ENCODE peak calls at places on chromosome 1, in eight cellular contexts. Q, H, C, N, Y, R, U and V are unnamed samples.

GRCh38 chr1:46204406-46204742 is 1.2 kb downstream of the LURAP1 start:
- DNase-seq in Q (no peak), H (no peak), C (peak), N (no peak), Y (no peak), R (no peak), U (no peak), V (no peak)

GRCh38 chr1:74513901-74514300 is 1.5 kb upstream of the LRRC53 start:
- DNase-seq in Q (no peak), H (no peak), C (no peak), N (no peak), Y (no peak), R (no peak), U (no peak), V (no peak)

GRCh38 chr1:208137144-208137682 is 107.0 kb downstream of the PLXNA2 start:
- DNase-seq in Q (no peak), H (no peak), C (peak), N (no peak), Y (no peak), R (no peak), U (no peak), V (no peak)

GRCh38 chr1:28976254-28976653 is 61.9 kb downstream of the EPB41 start:
- DNase-seq in Q (no peak), H (no peak), C (no peak), N (no peak), Y (no peak), R (no peak), U (no peak), V (no peak)

GRCh38 chr1:245939756-245940345 is 567.2 kb downstream of the SMYD3 start:
- DNase-seq in Q (no peak), H (no peak), C (no peak), N (no peak), Y (no peak), R (no peak), U (no peak), V (no peak)

GRCh38 chr1:113615425-113615824 is 143.9 kb downstream of the PHTF1 start:
- DNase-seq in Q (no peak), H (no peak), C (no peak), N (no peak), Y (no peak), R (no peak), U (no peak), V (no peak)

GRCh38 chr1:9038338-9038650 is 12.1 kb upstream of the SLC2A7 start:
- DNase-seq in Q (no peak), H (no peak), C (no peak), N (no peak), Y (no peak), R (no peak), U (no peak), V (no peak)

GRCh38 chr1:47651311-47652089 is 213.7 kb downstream of the FOXD2 start:
- DNase-seq in Q (peak), H (no peak), C (no peak), N (no peak), Y (no peak), R (no peak), U (no peak), V (no peak)

GRCh38 chr1:53048345-53048737 is 13.7 kb upstream of the PODN start:
- DNase-seq in Q (no peak), H (no peak), C (no peak), N (no peak), Y (no peak), R (no peak), U (no peak), V (no peak)

GRCh38 chr1:64195089-64195410 is 8.4 kb upstream of the UBE2U start:
- DNase-seq in Q (no peak), H (no peak), C (no peak), N (no peak), Y (no peak), R (no peak), U (no peak), V (no peak)

GRCh38 chr1:13764533-13764932 is 64.5 kb downstream of the PRDM2 start:
- DNase-seq in Q (no peak), H (no peak), C (no peak), N (peak), Y (no peak), R (no peak), U (no peak), V (no peak)

GRCh38 chr1:114353233-114353632 is 157.8 kb downstream of the TRIM33 start:
- DNase-seq in Q (no peak), H (no peak), C (peak), N (peak), Y (peak), R (no peak), U (peak), V (no peak)

GRCh38 chr1:198068280-198068679 is 88.5 kb upstream of the NEK7 start:
- DNase-seq in Q (no peak), H (peak), C (no peak), N (no peak), Y (no peak), R (no peak), U (no peak), V (no peak)

GRCh38 chr1:84300501-84300900 is 1.0 kb upstream of the SAMD13 start:
- DNase-seq in Q (no peak), H (no peak), C (no peak), N (no peak), Y (no peak), R (no peak), U (no peak), V (no peak)

GRCh38 chr1:169941982-169942830 is 48.5 kb upstream of the SCYL3 start:
- DNase-seq in Q (no peak), H (no peak), C (no peak), N (no peak), Y (no peak), R (no peak), U (no peak), V (no peak)

GRCh38 chr1:68955424-68955823 is 458.5 kb upstream of the DEPDC1 start:
- DNase-seq in Q (no peak), H (no peak), C (peak), N (no peak), Y (no peak), R (no peak), U (no peak), V (no peak)

GRCh38 chr1:36172983-36173382 is 17.0 kb downstream of the MAP7D1 start:
- DNase-seq in Q (no peak), H (no peak), C (no peak), N (peak), Y (no peak), R (no peak), U (no peak), V (no peak)

GRCh38 chr1:175072131-175072941 is 4.7 kb downstream of the TNN start:
- DNase-seq in Q (no peak), H (peak), C (no peak), N (peak), Y (peak), R (no peak), U (peak), V (no peak)

GRCh38 chr1:187415065-187415464 is 586.3 kb downstream of the PLA2G4A start:
- DNase-seq in Q (no peak), H (no peak), C (no peak), N (no peak), Y (no peak), R (no peak), U (no peak), V (no peak)

GRCh38 chr1:178483251-178483957 is 13.4 kb downstream of the CLEC20A start:
- DNase-seq in Q (no peak), H (no peak), C (no peak), N (no peak), Y (no peak), R (no peak), U (no peak), V (no peak)

GRCh38 chr1:79496129-79496528 is 489.6 kb upstream of the ADGRL4 start:
- DNase-seq in Q (no peak), H (no peak), C (no peak), N (no peak), Y (no peak), R (no peak), U (no peak), V (no peak)

GRCh38 chr1:3029991-3030662 is 8.9 kb downstream of the ACTRT2 start:
- DNase-seq in Q (no peak), H (no peak), C (no peak), N (no peak), Y (no peak), R (no peak), U (no peak), V (no peak)

GRCh38 chr1:25356441-25356840 is 18.3 kb downstream of the TMEM50A start:
- DNase-seq in Q (no peak), H (no peak), C (no peak), N (no peak), Y (no peak), R (no peak), U (no peak), V (no peak)

GRCh38 chr1:225508538-225509375 is 80.9 kb upstream of the LBR start:
- DNase-seq in Q (no peak), H (no peak), C (no peak), N (peak), Y (no peak), R (no peak), U (peak), V (peak)

GRCh38 chr1:110551278-110551809 is 32.4 kb upstream of the KCNA10 start:
- DNase-seq in Q (no peak), H (no peak), C (no peak), N (no peak), Y (no peak), R (no peak), U (no peak), V (no peak)

GRCh38 chr1:197451424-197451823 is 183.4 kb downstream of the CRB1 start:
- DNase-seq in Q (no peak), H (no peak), C (no peak), N (peak), Y (no peak), R (no peak), U (no peak), V (no peak)

GRCh38 chr1:77347646-77348045 is 65.8 kb downstream of the AK5 start:
- DNase-seq in Q (no peak), H (no peak), C (no peak), N (peak), Y (no peak), R (no peak), U (no peak), V (no peak)

GRCh38 chr1:178031856-178032320 is 62.0 kb upstream of the RASAL2 start:
- DNase-seq in Q (peak), H (peak), C (peak), N (peak), Y (peak), R (no peak), U (peak), V (peak)

GRCh38 chr1:214967865-214968575 is 114.5 kb upstream of the KCNK2 start:
- DNase-seq in Q (no peak), H (no peak), C (no peak), N (no peak), Y (no peak), R (no peak), U (no peak), V (no peak)

GRCh38 chr1:235429143-235429542 is 61.9 kb downstream of the TBCE start:
- DNase-seq in Q (no peak), H (no peak), C (no peak), N (no peak), Y (no peak), R (no peak), U (no peak), V (no peak)